ENCODE peak calls at places on chromosome 14, in eight cellular contexts. R is heart left ventricle, W is HCT116, T is upper lobe of left lung, X is left lung, G is AG04450, F is osteocyte, E is AG09309. D is an unnamed sample.

GRCh38 chr14:92362781-92363235 is 39.8 kb downstream of the SLC24A4 start:
- DNase-seq in X (no peak), F (no peak), T (peak), G (no peak), R (no peak), E (peak), W (no peak), D (no peak)

GRCh38 chr14:37422319-37422718 is 172.7 kb downstream of the FOXA1 start:
- DNase-seq in W (no peak), F (no peak), G (no peak), E (no peak), X (no peak), R (no peak), T (no peak), D (no peak)

GRCh38 chr14:23347406-23348296 is 5.0 kb downstream of the SLC22A17 start:
- DNase-seq in X (no peak), F (no peak), T (no peak), R (peak), G (no peak), E (no peak), W (no peak), D (no peak)

GRCh38 chr14:76644875-76645518 is 116.3 kb upstream of the VASH1 start:
- DNase-seq in T (no peak), E (no peak), X (no peak), F (no peak), G (no peak), W (peak), R (no peak), D (peak)

GRCh38 chr14:43792980-43793379 is 714.1 kb downstream of the FSCB start:
- DNase-seq in T (no peak), R (no peak), F (no peak), G (no peak), X (no peak), E (no peak), W (no peak), D (no peak)

GRCh38 chr14:51730094-51730493 is 78.4 kb downstream of the FRMD6 start:
- DNase-seq in X (no peak), E (no peak), G (no peak), T (no peak), R (no peak), F (no peak), W (no peak), D (no peak)

GRCh38 chr14:103129301-103130016 is 6.2 kb downstream of the TNFAIP2 start:
- DNase-seq in W (no peak), R (no peak), F (no peak), E (no peak), T (no peak), G (no peak), X (peak), D (no peak)

GRCh38 chr14:93042968-93043940 is 72.5 kb downstream of the ITPK1 start:
- DNase-seq in X (peak), R (peak), T (peak), E (peak), G (no peak), W (peak), F (no peak), D (peak)

GRCh38 chr14:104724407-104724980 is 465 bp downstream of the ADSS1 start:
- DNase-seq in E (no peak), X (no peak), F (no peak), T (no peak), R (no peak), G (no peak), W (no peak), D (peak)

GRCh38 chr14:59582845-59583509 is 6.4 kb upstream of the CCDC175 start:
- DNase-seq in W (no peak), G (no peak), F (no peak), E (no peak), T (no peak), R (no peak), X (peak), D (no peak)

GRCh38 chr14:68688872-68689371 is 103.9 kb downstream of the ZFP36L1 start:
- DNase-seq in E (peak), R (no peak), X (no peak), G (no peak), F (no peak), T (no peak), W (no peak), D (no peak)

GRCh38 chr14:60878121-60878520 is 102.8 kb downstream of the TRMT5 start:
- DNase-seq in W (no peak), R (no peak), E (no peak), G (no peak), X (no peak), F (no peak), T (no peak), D (no peak)

GRCh38 chr14:32408018-32408417 is 78.9 kb downstream of the AKAP6 start:
- DNase-seq in W (no peak), E (no peak), G (no peak), T (no peak), R (no peak), F (no peak), X (no peak), D (no peak)

GRCh38 chr14:95695051-95695450 is 8.8 kb downstream of the TCL1B start:
- DNase-seq in R (no peak), F (peak), X (no peak), T (no peak), G (no peak), W (no peak), E (no peak), D (no peak)
- TF ChIP-seq CTCF in R (no peak), F (no peak), X (no peak), T (no peak), G (no peak), W (no peak), E (no peak), D (no peak)

DNA sequence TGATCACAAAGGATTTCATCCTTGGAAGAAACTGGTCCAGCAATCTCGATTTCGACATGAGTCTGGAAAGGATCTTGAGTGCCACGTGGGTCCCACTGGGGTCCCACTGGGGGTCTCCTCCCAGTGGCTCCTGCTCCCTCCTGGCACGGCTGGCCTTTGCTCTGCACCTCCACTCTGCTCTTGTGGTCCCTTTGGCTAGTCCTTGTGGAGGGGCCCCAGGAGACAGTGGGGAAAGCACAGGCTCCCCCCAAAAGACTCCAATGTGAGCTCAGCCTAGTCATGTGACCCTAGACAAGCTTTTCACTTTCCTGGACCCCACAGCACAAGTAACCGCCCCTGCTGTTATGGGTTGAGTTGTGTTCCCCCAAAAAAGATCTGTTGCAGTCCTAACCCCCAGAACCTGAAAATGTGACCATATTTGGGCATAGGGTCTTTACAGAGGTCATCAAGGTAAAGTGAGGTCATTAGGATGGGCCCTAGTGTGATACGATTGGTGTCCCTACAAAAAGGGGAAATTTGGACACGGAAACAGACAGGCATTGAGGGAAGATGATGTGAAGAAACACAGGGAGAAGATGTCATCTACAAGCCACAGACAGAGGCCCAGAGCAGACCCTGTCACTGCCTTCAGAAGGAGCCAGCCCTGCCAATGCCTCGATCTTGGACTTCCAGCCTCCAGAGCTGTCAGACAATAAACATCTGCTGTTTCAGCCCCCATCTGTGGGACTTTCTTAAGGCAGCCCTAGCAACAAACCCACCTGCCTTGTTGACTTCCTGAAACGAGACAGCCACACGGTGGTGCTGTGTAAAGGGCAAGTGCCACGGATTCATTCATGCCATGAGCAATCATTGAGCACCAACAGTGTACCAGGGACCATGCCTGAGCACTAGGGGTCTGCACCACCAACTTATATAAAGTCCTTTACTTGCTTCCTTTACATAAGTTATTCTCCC is 23.8 kb upstream of the PPP2R5C start:
- DNase-seq in W (no peak), G (no peak), X (no peak), T (peak), E (no peak), F (peak), R (no peak), D (no peak)
- TF ChIP-seq CTCF in W (peak), G (no peak), X (no peak), T (no peak), E (peak), F (no peak), R (no peak), D (no peak)

DNA sequence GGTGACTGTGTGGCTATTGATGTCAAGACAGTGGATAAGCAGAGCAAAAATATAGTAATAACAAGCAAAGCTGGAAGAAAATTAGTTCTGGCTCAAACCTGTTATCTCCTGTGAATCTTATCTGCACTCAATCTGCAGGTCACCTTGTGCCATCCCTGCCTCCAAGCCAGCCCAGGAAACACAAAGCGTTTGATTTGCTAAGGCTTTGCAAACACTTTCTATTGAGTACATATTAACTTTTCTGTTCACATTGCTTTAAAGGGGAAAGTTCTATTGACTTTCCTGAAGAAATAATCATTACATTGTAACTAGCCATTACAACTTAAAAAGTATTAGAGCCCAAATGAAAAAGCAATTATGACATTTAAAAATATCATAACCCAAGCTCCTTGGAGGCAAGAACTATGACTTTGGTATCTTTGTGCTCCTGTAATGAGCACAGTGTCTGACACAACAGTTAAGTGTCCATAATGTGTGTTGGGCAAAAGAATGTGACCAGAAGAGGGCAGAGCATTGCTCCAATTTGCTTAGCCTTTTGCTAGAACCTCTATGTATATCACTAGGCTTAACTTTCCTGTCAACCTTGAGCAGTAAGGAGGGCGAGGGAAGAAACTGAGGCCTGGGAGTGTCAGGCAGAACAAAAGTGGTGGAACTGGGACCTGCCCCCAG is 24.7 kb downstream of the SERPINA3 start:
- DNase-seq in T (no peak), G (no peak), R (no peak), E (no peak), W (peak), X (no peak), F (no peak), D (no peak)
- TF ChIP-seq CTCF in T (no peak), G (peak), R (no peak), E (peak), W (peak), X (no peak), F (peak), D (no peak)

DNA sequence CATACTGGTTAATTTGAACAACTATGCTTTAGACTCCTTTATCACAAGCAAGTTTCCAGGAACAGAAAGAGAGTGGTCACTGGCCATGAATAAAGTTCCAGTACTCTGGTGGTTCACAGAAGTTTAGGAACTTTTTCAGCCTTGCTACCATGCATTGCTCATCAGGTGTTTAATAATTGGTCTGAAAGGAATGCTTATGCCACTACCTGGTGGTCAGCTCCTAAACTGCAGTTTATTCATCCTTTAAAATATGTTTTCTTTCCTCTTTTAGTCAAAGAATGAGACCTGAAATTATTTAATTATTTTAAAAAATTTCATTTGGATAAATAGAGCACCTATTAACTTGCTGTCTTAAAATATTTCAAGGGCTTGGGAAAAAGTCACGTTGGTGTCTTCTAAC is 260.1 kb upstream of the OR4E1 start:
- DNase-seq in R (no peak), F (no peak), E (no peak), X (no peak), W (no peak), T (no peak), G (no peak), D (peak)
- TF ChIP-seq CTCF in R (no peak), F (no peak), E (no peak), X (no peak), W (peak), T (no peak), G (no peak), D (peak)

DNA sequence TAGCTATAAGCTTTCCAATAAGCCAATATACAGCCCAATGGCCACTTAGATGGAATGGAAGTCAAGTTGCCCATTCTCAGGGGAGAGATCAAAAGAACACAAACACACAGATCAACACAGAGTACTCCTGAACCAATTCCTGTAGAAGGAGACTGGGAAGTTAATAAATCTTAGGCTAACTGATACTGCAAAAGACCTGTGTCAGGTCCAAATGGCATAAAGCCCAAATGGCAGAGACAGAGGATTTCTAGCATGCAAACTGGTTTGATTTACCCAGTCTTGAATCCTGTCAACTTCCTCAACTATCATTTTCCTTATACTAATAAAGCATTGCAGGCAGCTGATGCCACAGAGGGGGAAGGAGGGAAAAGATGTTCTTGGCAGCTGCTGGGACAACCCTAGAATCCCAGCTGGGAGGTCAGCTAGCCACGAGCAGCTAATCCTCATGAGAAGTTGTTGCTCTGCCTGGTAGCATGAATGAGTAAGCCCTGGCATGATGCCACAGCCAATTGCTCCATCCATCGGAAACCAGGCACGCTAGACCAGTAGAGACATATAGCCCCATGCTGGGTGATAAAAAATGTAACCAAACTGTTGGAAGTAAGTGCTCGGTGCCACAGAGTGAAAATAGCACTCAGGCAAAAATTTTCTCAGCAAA is 26.2 kb downstream of the ANG start:
- DNase-seq in W (no peak), X (peak), G (peak), F (peak), T (peak), R (peak), E (peak), D (peak)
- TF ChIP-seq CTCF in W (no peak), X (no peak), G (no peak), F (no peak), T (no peak), R (no peak), E (no peak), D (no peak)

GRCh38 chr14:39576258-39576657 is 144.0 kb upstream of the FBXO33 start:
- DNase-seq in F (no peak), X (no peak), T (no peak), R (no peak), G (no peak), E (no peak), W (no peak), D (no peak)

GRCh38 chr14:39582028-39582654 is 149.9 kb upstream of the FBXO33 start:
- DNase-seq in F (no peak), T (no peak), R (no peak), X (no peak), G (no peak), W (no peak), E (no peak), D (no peak)

GRCh38 chr14:39576726-39577125 is 144.5 kb upstream of the FBXO33 start:
- DNase-seq in G (no peak), X (no peak), W (no peak), E (no peak), F (no peak), T (no peak), R (no peak), D (no peak)

DNA sequence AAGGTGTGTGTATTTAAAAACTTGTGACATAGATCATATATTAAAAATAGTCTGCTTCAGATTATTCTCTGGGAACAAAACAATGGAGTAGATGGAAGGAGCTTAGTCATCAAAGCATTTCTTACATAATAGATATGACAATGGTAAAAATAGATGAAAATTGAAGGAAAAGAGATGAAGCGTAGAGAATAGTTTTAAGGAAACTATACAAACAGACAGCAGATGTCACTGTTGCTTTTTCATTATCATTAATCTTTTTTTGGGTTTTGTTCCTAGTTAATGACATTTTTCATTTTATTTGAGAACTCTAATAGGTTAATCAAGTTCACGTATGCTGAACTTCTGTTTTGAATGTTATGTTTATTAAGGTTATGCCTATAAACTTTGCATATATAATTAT is 149.2 kb upstream of the FBXO33 start:
- DNase-seq in G (no peak), F (no peak), R (no peak), E (no peak), W (no peak), T (no peak), X (no peak), D (no peak)
- TF ChIP-seq CTCF in G (no peak), F (no peak), R (peak), E (no peak), W (no peak), T (no peak), X (no peak), D (no peak)

GRCh38 chr14:89775161-89775560 is 179.4 kb downstream of the EFCAB11 start:
- DNase-seq in F (no peak), R (no peak), E (no peak), T (no peak), W (no peak), G (no peak), X (no peak), D (peak)

GRCh38 chr14:89773644-89774316 is 180.8 kb downstream of the EFCAB11 start:
- DNase-seq in W (no peak), R (no peak), E (no peak), T (peak), F (peak), G (no peak), X (peak), D (peak)

GRCh38 chr14:89779707-89780106 is 174.8 kb downstream of the EFCAB11 start:
- DNase-seq in E (no peak), W (no peak), X (no peak), R (no peak), G (no peak), F (no peak), T (no peak), D (no peak)
- TF ChIP-seq CTCF in E (no peak), W (no peak), X (no peak), R (no peak), G (no peak), F (no peak), T (no peak), D (no peak)

GRCh38 chr14:34981743-34982420 is 910 bp upstream of the SRP54 start:
- DNase-seq in F (no peak), W (peak), R (no peak), E (no peak), T (peak), G (peak), X (no peak), D (no peak)

GRCh38 chr14:34985740-34986139 is 2.9 kb downstream of the SRP54 start:
- DNase-seq in W (no peak), E (no peak), T (no peak), F (no peak), R (no peak), X (no peak), G (no peak), D (no peak)

GRCh38 chr14:34980337-34980900 is 2.4 kb upstream of the SRP54 start:
- DNase-seq in R (no peak), F (no peak), E (no peak), G (no peak), X (no peak), T (no peak), W (no peak), D (no peak)

GRCh38 chr14:34983148-34983760 is 462 bp downstream of the SRP54 start:
- DNase-seq in W (no peak), X (peak), F (no peak), G (no peak), R (no peak), T (no peak), E (no peak), D (no peak)

DNA sequence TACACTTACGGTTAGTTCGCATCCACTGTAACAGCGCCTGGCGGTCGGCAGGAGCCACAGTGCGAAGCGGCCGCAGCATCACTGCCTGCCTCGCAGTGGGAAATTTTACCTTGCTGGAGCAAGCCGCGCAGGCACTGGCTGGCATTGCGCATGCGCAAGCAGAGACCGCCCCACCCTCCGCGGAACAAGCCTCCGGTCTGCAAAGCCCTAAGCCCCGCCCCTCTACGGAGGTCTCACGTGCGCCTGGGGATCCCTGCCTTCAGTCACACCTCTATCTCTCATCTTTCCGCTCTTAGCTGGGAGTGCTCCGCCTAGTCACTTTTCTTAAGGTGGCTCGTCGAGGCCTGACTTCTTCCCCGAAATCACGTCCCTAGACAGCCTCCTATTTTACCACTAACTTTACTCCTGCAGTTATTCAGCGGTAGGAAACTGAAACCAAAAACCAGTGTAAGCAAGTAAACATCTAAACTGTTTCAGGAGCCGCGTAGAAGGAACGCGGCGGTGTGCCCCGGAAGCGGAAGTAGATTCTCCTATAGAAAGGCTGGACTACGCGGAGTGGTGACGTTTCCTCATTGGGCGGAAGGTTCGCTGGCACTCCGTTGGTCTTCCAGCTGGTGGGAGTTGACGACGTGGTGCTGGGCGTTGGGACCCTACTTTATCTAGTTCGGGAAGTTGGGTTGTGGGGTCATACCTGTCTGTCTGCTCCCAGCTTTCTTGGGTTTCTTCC is at the start of gene SRP54:
- DNase-seq in W (peak), T (peak), G (peak), F (peak), R (peak), X (peak), E (peak), D (peak)
- TF ChIP-seq CTCF in W (no peak), T (peak), G (peak), F (no peak), R (no peak), X (no peak), E (peak), D (no peak)

D was measured in endothelial cell of umbilical vein.